ENCODE peak calls at places on chromosomes 3 and 15, in eight cellular contexts. P is colonic mucosa; I is HEK293T; H is activated naive CD8-positive, alpha-beta T cell treated with anti-CD3 and anti-CD28 coated beads, Interleukin-2, amount 10 ng/mL, durations not matched to agents 7 days and 5 days; L is CD8-positive, alpha-beta T cell; D is HCEC 1CT; Z is hepatocyte; U is NCI-H1694 treated with DMSO at 0.1 percent for 48 hours. T is an unnamed sample.

GRCh38 chr3:127655641-127656040 is 17.1 kb upstream of the ABTB1 start:
- DNase-seq in P (no peak), I (no peak), H (no peak), L (no peak), D (peak), Z (no peak), U (no peak), T (no peak)

GRCh38 chr15:23690450-23690852 is 3.3 kb upstream of the NDN start:
- DNase-seq in P (peak), I (no peak), H (no peak), L (no peak), D (no peak), Z (peak), U (no peak), T (no peak)

GRCh38 chr15:99443056-99443756 is 122.6 kb upstream of the MEF2A start:
- DNase-seq in P (no peak), I (no peak), H (no peak), L (no peak), D (no peak), Z (no peak), U (no peak), T (no peak)

GRCh38 chr3:177385186-177385585 is 187.9 kb upstream of the TBL1XR1 start:
- DNase-seq in P (no peak), I (no peak), H (no peak), L (no peak), D (no peak), Z (no peak), U (no peak), T (no peak)

GRCh38 chr15:100215843-100216169 is 126.0 kb downstream of the ADAMTS17 start:
- DNase-seq in P (no peak), I (no peak), H (no peak), L (no peak), D (no peak), Z (no peak), U (no peak), T (no peak)

GRCh38 chr3:99544819-99545281 is 93.5 kb upstream of the COL8A1 start:
- DNase-seq in P (peak), I (no peak), H (no peak), L (no peak), D (peak), Z (no peak), U (no peak), T (no peak)

GRCh38 chr15:53831907-53832793 is 72.7 kb upstream of the WDR72 start:
- DNase-seq in P (peak), I (no peak), H (no peak), L (no peak), D (no peak), Z (no peak), U (no peak), T (no peak)

GRCh38 chr15:78323693-78324092 is 16.5 kb upstream of the CRABP1 start:
- DNase-seq in P (no peak), I (no peak), H (no peak), L (no peak), D (no peak), Z (no peak), U (no peak), T (no peak)

GRCh38 chr15:101124731-101125558 is 126.9 kb downstream of the CHSY1 start:
- DNase-seq in P (no peak), I (no peak), H (no peak), L (no peak), D (peak), Z (no peak), U (no peak), T (no peak)

GRCh38 chr3:155912090-155912489 is 41.6 kb downstream of the GMPS start:
- DNase-seq in P (no peak), I (no peak), H (no peak), L (no peak), D (no peak), Z (no peak), U (no peak), T (no peak)

GRCh38 chr3:128567705-128568356 is 74.8 kb upstream of the GATA2 start:
- DNase-seq in P (no peak), I (no peak), H (no peak), L (no peak), D (no peak), Z (no peak), U (no peak), T (no peak)

GRCh38 chr3:152218604-152219003 is 50.1 kb upstream of the MBNL1 start:
- DNase-seq in P (no peak), I (no peak), H (no peak), L (no peak), D (no peak), Z (no peak), U (no peak), T (no peak)

GRCh38 chr3:45329779-45330305 is 58.5 kb upstream of the LARS2 start:
- DNase-seq in P (no peak), I (no peak), H (no peak), L (no peak), D (no peak), Z (no peak), U (no peak), T (no peak)

GRCh38 chr3:123271466-123272159 is 69.9 kb downstream of the SEC22A start:
- DNase-seq in P (peak), I (no peak), H (no peak), L (no peak), D (no peak), Z (no peak), U (no peak), T (peak)

GRCh38 chr3:170355738-170356595 is 1.5 kb upstream of the SKIL start:
- DNase-seq in P (peak), I (no peak), H (no peak), L (no peak), D (peak), Z (peak), U (peak), T (no peak)

GRCh38 chr3:9279959-9280358 is 30.5 kb upstream of the SRGAP3 start:
- DNase-seq in P (no peak), I (no peak), H (no peak), L (no peak), D (no peak), Z (peak), U (no peak), T (no peak)

GRCh38 chr15:87034886-87035285 is 955.2 kb downstream of the AGBL1 start:
- DNase-seq in P (no peak), I (no peak), H (no peak), L (no peak), D (no peak), Z (no peak), U (no peak), T (no peak)

GRCh38 chr3:46848271-46849097 is 14.8 kb downstream of the MYL3 start:
- DNase-seq in P (peak), I (peak), H (peak), L (peak), D (peak), Z (peak), U (no peak), T (no peak)

GRCh38 chr15:88635343-88635742 is 3.5 kb upstream of the ISG20 start:
- DNase-seq in P (no peak), I (no peak), H (no peak), L (peak), D (no peak), Z (no peak), U (no peak), T (no peak)

GRCh38 chr3:25155696-25156471 is 272.2 kb upstream of the RARB start:
- DNase-seq in P (no peak), I (no peak), H (no peak), L (no peak), D (no peak), Z (no peak), U (no peak), T (no peak)

GRCh38 chr3:182238141-182238540 is 526.4 kb downstream of the SOX2 start:
- DNase-seq in P (no peak), I (no peak), H (no peak), L (no peak), D (no peak), Z (no peak), U (no peak), T (no peak)